ENCODE peak calls at places on chromosomes 2 and 18, in four cellular contexts. Y is tibial artery, G is pancreas, U is tibial nerve. R is an unnamed sample. For H3K36me3 and H3K4me1, the result is how much of the 10 kb centered on the place peaks cover.

GRCh38 chr2:11672404-11672803 is 2.4 kb upstream of the NTSR2 start:
- DNase-seq in Y (no peak), G (no peak), U (no peak), R (no peak)

GRCh38 chr2:52383541-52383940 is 1351.6 kb upstream of the NRXN1 start:
- DNase-seq in G (no peak), U (no peak), Y (no peak), R (no peak)

GRCh38 chr2:23363831-23364230 is 21.1 kb upstream of the KLHL29 start:
- DNase-seq in U (no peak), Y (no peak), G (no peak), R (no peak)

GRCh38 chr18:69215151-69215550 is 185.5 kb upstream of the DOK6 start:
- DNase-seq in Y (no peak), G (no peak), U (no peak), R (no peak)

GRCh38 chr2:201532686-201533304 is 81.3 kb downstream of the STRADB start:
- DNase-seq in G (no peak), U (no peak), Y (no peak), R (no peak)

GRCh38 chr2:19736191-19736831 is 165.5 kb downstream of the TTC32 start:
- DNase-seq in G (no peak), Y (no peak), U (peak), R (no peak)

GRCh38 chr2:232873292-232873908 is 3.3 kb downstream of the SNORC start:
- DNase-seq in G (no peak), Y (no peak), U (no peak), R (no peak)

GRCh38 chr2:226687641-226688253 is 111.9 kb downstream of the IRS1 start:
- DNase-seq in G (no peak), U (no peak), Y (no peak), R (no peak)

GRCh38 chr2:207133862-207134519 is 31.8 kb downstream of the KLF7 start:
- DNase-seq in U (peak), Y (peak), G (peak), R (peak)

GRCh38 chr2:56185582-56186046 is 1.8 kb downstream of the CCDC85A start:
- DNase-seq in U (no peak), Y (peak), G (peak), R (peak)

GRCh38 chr2:10901160-10901559 is 10.6 kb upstream of the KCNF1 start:
- DNase-seq in U (no peak), Y (no peak), G (no peak), R (no peak)

GRCh38 chr2:74146929-74147728 is 583 bp downstream of the BOLA3 start:
- DNase-seq in G (no peak), Y (peak), U (no peak), R (peak)

GRCh38 chr2:113167962-113168340 is 5.8 kb upstream of the PSD4 start:
- DNase-seq in Y (no peak), U (no peak), G (no peak), R (no peak)

GRCh38 chr2:200862532-200863000 is 1.9 kb downstream of the CLK1 start:
- DNase-seq in G (no peak), Y (peak), U (peak), R (no peak)

GRCh38 chr2:167753142-167753541 is 494.3 kb downstream of the STK39 start:
- DNase-seq in G (no peak), U (no peak), Y (no peak), R (no peak)

GRCh38 chr2:239180526-239181073 is 220.2 kb downstream of the HDAC4 start:
- DNase-seq in Y (peak), G (peak), U (no peak), R (no peak)

GRCh38 chr2:219079417-219079816 is 18.7 kb upstream of the IHH start:
- DNase-seq in G (no peak), U (no peak), Y (no peak), R (no peak)

GRCh38 chr2:201433389-201433995 is 17.8 kb downstream of the TRAK2 start:
- DNase-seq in Y (no peak), U (no peak), G (no peak), R (no peak)

GRCh38 chr2:106334802-106335201 is 133.4 kb downstream of the RGPD3 start:
- DNase-seq in Y (no peak), U (no peak), G (no peak), R (no peak)

GRCh38 chr2:186460465-186460864 is 25.6 kb upstream of the ZC3H15 start:
- DNase-seq in G (no peak), U (no peak), Y (no peak), R (no peak)

GRCh38 chr2:178205853-178206516 is 11.7 kb downstream of the OSBPL6 start:
- DNase-seq in U (no peak), G (no peak), Y (no peak), R (no peak)

GRCh38 chr2:134683561-134684112 is 35.2 kb downstream of the TMEM163 start:
- DNase-seq in U (no peak), Y (no peak), G (no peak), R (no peak)

GRCh38 chr2:110166246-110166645 is 38.6 kb downstream of the NPHP1 start:
- DNase-seq in Y (no peak), U (no peak), G (no peak), R (no peak)

GRCh38 chr2:150612957-150613710 is 125.7 kb upstream of the RND3 start:
- DNase-seq in U (no peak), G (no peak), Y (no peak), R (no peak)

GRCh38 chr2:62858231-62858832 is 152.8 kb downstream of the EHBP1 start:
- DNase-seq in G (no peak), U (no peak), Y (no peak), R (no peak)
- H3K36me3 ChIP-seq in G (under half), U (half or more), Y (under half), R (under half)

DNA sequence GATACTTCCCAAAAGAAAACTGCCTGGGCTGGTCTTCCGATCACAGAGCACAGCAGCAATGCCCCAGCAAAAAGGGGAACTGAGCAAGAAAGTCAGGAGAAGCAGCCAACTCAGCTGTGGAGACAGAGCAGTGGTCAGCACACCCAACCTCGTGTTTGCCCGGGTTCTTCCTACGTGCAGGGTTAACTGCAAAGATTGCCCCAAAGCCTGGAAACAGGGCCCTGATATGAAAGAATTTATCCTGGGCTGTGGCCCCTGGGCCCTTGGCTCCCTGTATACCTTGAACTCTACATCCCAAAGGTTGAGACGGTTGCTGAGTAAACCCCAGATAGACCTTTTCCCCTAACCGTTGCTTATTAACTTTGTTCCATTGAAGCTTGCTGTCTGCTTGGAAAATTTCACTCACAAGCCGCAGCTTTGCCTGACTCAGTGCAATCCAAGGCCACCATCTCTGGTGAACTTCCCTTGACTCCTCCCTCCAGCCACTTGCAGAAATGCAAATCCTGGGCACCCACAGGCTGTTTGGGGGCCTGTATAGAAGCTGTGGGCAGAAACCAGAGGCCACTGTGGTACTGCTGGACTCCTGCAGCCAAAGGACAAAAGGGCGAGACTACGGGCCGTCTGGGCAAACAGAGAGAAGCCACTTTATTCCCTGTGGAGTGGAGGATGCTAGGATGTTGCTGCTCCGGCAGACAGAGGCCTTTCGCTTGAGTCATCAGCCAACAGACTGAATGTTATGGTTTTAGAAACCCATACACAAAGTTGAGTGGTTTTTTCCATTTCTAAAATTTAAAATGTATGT is 18.2 kb downstream of the NRP2 start:
- DNase-seq in Y (no peak), G (no peak), U (no peak), R (no peak)
- H3K4me1 ChIP-seq in Y (under half), G (under half), U (under half), R (under half)

DNA sequence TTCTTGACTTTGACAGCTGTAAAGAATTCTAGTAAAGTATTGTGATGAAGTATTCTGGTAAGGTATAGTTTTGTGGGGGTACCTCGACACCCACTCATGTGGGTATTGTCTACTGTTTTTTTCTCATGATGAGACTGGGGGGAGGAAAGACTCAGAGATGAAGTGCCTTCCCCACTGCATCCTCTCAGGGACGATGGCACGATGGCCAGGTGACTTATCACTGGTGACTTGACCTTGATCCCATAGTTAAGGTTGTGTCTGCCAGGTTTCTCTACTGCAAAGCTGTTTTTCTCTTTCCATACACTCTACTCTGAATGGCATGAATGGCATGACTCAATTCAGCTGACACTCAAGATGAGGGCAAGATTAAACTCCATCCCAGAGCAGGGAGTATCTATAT is 936 bp upstream of the CCDC68 start:
- DNase-seq in G (no peak), Y (no peak), U (no peak), R (no peak)
- H3K27ac ChIP-seq in G (no peak), Y (no peak), U (no peak), R (peak)

DNA sequence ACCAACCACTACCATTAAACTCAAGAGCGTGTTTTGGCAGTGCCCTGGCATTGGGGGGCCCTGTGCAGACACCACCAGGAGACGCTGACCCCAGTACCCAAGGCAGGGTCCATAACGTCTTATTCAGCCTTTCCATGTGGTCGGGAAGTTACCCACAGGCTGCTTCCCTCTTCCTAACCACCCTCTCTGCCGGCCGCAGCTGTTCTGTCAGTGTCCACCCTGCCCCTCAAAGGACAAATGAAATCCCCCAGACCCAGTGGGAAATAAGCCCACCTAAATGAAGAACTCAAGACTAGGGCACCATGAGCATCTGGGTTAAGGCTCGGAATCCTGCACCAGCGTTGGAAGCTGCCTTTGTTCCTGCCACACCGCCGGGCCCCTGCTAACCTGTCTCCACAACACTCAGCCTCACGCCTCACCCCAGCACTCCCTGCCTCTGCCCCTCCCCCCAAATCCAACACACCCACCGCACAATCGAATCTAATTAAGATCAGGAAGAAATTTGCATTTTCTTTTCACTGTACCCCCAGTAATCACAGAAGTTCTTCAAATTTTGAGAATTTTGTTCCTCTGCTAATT is 21.7 kb downstream of the BCL11A start:
- DNase-seq in Y (no peak), G (no peak), U (no peak), R (no peak)
- H3K36me3 ChIP-seq in Y (under half), G (under half), U (under half), R (under half)

DNA sequence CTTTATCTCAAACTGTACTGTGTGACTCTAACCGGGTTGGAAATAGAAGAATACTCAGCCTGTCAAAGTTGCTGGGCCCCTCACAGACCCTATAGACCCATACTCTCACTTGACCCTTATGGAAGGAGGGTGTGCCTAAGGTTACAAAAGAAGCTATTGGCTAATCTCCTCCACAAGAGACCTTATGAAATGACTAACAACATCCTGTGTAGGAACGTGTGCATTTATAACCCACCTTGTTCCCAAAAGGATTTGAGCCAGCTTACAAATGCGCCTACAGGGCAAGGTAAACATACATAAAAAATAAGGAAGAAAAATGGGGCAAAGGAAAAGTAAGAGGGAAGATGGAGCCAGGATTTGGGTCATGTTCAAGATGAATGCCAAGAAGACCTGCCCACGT is 225.4 kb upstream of the SMAD2 start:
- DNase-seq in U (no peak), G (no peak), Y (no peak), R (no peak)
- H3K4me1 ChIP-seq in U (under half), G (under half), Y (under half), R (under half)